ENCODE peak calls at places on chromosomes 12 and 14, in four cellular contexts. G, T, M and J are unnamed samples.

GRCh38 chr14:94816113-94816512 is 46.2 kb upstream of the GSC start:
- DNase-seq in T (no peak), G (no peak), M (no peak), J (no peak)

GRCh38 chr12:30026621-30027234 is 243.0 kb upstream of the TMTC1 start:
- DNase-seq in G (no peak), M (no peak), T (no peak), J (no peak)

GRCh38 chr12:91007531-91008290 is 2.9 kb upstream of the EPYC start:
- DNase-seq in T (no peak), G (no peak), M (no peak), J (no peak)

GRCh38 chr14:91323671-91324605 is 79.4 kb upstream of the GPR68 start:
- DNase-seq in T (peak; percentile 93), G (peak; percentile 85), M (peak; percentile 85), J (peak; percentile 94)

GRCh38 chr12:44833561-44833960 is 42.6 kb downstream of the NELL2 start:
- DNase-seq in G (no peak), M (no peak), T (no peak), J (no peak)

GRCh38 chr12:87127272-87127671 is 871.1 kb upstream of the MGAT4C start:
- DNase-seq in T (no peak), G (no peak), M (no peak), J (no peak)

GRCh38 chr14:69045857-69046351 is 66.8 kb upstream of the ACTN1 start:
- DNase-seq in G (no peak), M (no peak), T (no peak), J (no peak)

GRCh38 chr14:78010688-78011087 is 159.5 kb upstream of the NRXN3 start:
- DNase-seq in T (no peak), G (no peak), M (peak; percentile 62), J (no peak)